ENCODE peak calls at places on chromosomes 16 and 17, in four cellular contexts. J is HFF-Myc, L is A549, D is endothelial cell. U is an unnamed sample.
A peak's percentile ranks its signal among the peaks of the same experiment; 100 is the strongest.

GRCh38 chr17:17554266-17554665 is 37.2 kb downstream of the PEMT start:
- DNase-seq in J (no peak), L (no peak), D (no peak), U (no peak)

GRCh38 chr17:49191407-49191916 is 18.9 kb downstream of the GNGT2 start:
- DNase-seq in J (no peak), L (no peak), D (no peak), U (no peak)

GRCh38 chr16:19649980-19650379 is 68.0 kb downstream of the KNOP1 start:
- DNase-seq in J (no peak), L (no peak), D (no peak), U (no peak)

GRCh38 chr16:27222499-27223225 is 19.3 kb downstream of the KDM8 start:
- DNase-seq in J (no peak), L (no peak), D (no peak), U (no peak)

GRCh38 chr17:11493947-11494346 is 104.3 kb upstream of the DNAH9 start:
- DNase-seq in J (no peak), L (no peak), D (no peak), U (no peak)

GRCh38 chr17:71500761-71501555 is 619.9 kb upstream of the SOX9 start:
- DNase-seq in J (no peak), L (no peak), D (no peak), U (no peak)

GRCh38 chr16:87212026-87212425 is 105.2 kb downstream of the C16orf95 start:
- DNase-seq in J (no peak), L (peak; percentile 40), D (no peak), U (no peak)

GRCh38 chr16:72172105-72173034 is at the start of gene PMFBP1:
- DNase-seq in J (peak; percentile 56), L (peak; percentile 67), D (no peak), U (no peak)

GRCh38 chr17:51957746-51958145 is 200.8 kb downstream of the CA10 start:
- DNase-seq in J (no peak), L (no peak), D (no peak), U (no peak)

GRCh38 chr16:11586375-11586855 is 304 bp downstream of the LITAF start:
- DNase-seq in J (no peak), L (no peak), D (no peak), U (no peak)

GRCh38 chr16:66359012-66359411 is 7.5 kb upstream of the CDH5 start:
- DNase-seq in J (no peak), L (peak; percentile 29), D (no peak), U (no peak)

GRCh38 chr17:74740641-74741387 is 3.8 kb downstream of the RAB37 start:
- DNase-seq in J (no peak), L (no peak), D (no peak), U (no peak)

GRCh38 chr16:17526956-17527355 is 56.2 kb upstream of the XYLT1 start:
- DNase-seq in J (no peak), L (no peak), D (no peak), U (no peak)

GRCh38 chr17:63941162-63941561 is 9.0 kb upstream of the CD79B start:
- DNase-seq in J (no peak), L (no peak), D (no peak), U (no peak)

GRCh38 chr17:50268632-50269287 is 5.5 kb upstream of the TMEM92 start:
- DNase-seq in J (no peak), L (no peak), D (no peak), U (no peak)

GRCh38 chr17:57455063-57455914 is 199.0 kb downstream of the MSI2 start:
- DNase-seq in J (no peak), L (no peak), D (no peak), U (no peak)

GRCh38 chr17:1639549-1639948 is 6.0 kb downstream of the SCARF1 start:
- DNase-seq in J (no peak), L (peak; percentile 60), D (no peak), U (no peak)

GRCh38 chr17:11954961-11955360 is 42.3 kb downstream of the ZNF18 start:
- DNase-seq in J (no peak), L (no peak), D (no peak), U (no peak)

GRCh38 chr17:61389670-61390478 is 9.8 kb upstream of the TBX2 start:
- DNase-seq in J (no peak), L (peak; percentile 58), D (peak; percentile 84), U (peak; percentile 76)

GRCh38 chr17:38739305-38739704 is 8.8 kb downstream of the PCGF2 start:
- DNase-seq in J (no peak), L (no peak), D (no peak), U (no peak)

GRCh38 chr17:62179525-62180161 is 114.6 kb upstream of the MED13 start:
- DNase-seq in J (peak; percentile 37), L (peak; percentile 92), D (no peak), U (no peak)

GRCh38 chr17:56577810-56578209 is 15.7 kb upstream of the NOG start:
- DNase-seq in J (no peak), L (no peak), D (no peak), U (no peak)

DNA sequence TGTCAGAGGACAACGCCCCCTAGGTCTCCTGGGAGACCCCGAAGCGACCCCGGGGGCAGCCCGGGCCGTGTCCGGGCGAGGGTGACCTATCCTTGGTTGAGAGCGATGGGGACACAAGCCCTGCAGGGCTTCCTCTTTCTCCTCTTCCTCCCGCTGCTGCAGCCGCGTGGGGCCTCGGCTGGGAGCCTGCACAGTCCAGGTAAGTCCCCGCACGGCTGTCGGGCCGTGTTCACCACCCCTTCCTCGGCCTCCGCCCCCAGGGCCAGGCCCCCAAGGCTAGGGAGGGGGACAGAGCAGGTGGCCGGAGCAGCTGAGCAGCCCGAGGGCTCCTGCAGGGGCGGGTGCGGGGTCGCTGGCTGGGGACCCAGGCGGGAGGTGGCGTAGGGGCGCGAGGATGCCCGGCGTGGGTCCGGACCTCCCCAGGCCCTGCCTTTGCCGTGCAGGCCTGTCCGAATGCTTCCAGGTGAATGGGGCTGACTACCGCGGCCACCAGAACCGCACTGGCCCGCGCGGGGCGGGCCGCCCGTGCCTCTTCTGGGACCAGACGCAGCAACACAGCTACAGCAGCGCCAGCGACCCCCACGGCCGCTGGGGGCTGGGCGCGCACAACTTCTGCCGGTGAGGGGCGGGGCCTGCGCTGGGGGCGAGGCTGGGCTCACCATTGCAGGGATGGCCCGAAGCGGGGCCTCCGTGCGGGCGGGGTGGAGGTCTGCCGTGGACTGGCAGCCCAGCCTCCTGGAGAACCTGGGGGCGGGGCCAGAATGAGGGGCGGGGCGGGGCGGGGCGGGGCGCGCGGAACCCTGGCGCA is 545 bp downstream of the KREMEN2 start:
- DNase-seq in J (no peak), L (peak; percentile 84), D (peak; percentile 50), U (peak; percentile 71)
- TF ChIP-seq CTCF in J (no peak), L (peak; percentile 21), D (no peak), U (peak; percentile 2)

DNA sequence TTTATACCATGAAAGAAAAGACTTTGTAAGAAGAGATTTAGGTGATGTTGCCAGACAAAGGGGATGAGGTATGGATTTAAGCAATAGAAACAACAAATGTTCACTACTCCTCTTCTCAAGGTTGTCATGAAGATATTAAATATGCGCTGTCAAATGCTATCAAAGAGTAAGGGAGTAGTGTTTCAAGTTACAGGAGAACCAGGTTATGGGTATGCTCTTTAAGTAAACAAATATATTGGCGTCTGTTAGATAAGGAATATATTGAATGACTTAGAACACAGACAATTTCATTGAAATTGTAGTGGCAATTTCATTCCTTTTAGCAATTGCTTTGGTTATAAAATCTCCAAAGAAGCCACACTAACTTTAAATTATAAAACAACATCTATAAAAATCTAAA is 229.0 kb downstream of the FTO start:
- DNase-seq in J (no peak), L (no peak), D (no peak), U (no peak)
- TF ChIP-seq CTCF in J (no peak), L (no peak), D (no peak), U (no peak)

GRCh38 chr16:56519459-56520250 is at the start of gene BBS2:
- DNase-seq in J (no peak), L (peak; percentile 86), D (peak; percentile 89), U (peak; percentile 80)
- TF ChIP-seq CTCF in J (no peak), L (no peak), D (no peak), U (peak; percentile 24)

DNA sequence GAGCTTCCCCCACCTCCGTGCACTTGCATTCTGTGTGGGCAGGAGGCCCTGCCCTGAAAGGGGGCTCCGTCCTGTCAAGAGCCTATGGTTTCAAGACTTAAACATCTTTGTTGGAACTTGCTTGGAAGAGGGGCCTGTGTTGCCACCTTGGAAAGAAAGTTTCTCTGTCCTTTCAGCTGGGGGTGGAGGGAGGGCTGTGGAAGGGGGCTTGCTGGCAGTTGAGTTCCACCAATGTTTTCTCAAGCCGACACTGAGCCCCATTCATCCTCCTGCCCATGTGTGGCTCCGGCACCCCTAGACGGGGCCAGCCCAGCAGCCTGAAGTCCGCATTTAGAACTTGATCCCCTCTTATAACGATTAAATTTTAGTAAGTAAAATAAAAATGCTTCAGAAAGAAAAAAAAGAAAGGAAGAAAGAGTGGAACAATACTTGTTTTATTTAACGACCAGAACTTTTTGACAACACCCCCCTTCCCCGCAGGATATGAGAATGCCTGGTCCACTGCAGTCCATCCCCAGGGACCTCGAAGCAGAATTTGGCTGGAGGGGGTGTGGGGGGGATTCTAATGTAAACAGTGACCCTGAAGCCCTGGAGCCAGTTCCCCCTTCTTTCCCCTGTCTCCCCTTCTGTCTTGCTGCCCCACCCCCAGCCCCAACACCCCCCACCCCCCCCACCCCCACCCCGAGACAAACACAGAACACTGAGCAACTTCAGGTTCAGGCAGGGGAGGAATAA is 26.9 kb upstream of the CLEC18A start:
- DNase-seq in J (no peak), L (no peak), D (no peak), U (no peak)
- TF ChIP-seq CTCF in J (no peak), L (no peak), D (no peak), U (no peak)

DNA sequence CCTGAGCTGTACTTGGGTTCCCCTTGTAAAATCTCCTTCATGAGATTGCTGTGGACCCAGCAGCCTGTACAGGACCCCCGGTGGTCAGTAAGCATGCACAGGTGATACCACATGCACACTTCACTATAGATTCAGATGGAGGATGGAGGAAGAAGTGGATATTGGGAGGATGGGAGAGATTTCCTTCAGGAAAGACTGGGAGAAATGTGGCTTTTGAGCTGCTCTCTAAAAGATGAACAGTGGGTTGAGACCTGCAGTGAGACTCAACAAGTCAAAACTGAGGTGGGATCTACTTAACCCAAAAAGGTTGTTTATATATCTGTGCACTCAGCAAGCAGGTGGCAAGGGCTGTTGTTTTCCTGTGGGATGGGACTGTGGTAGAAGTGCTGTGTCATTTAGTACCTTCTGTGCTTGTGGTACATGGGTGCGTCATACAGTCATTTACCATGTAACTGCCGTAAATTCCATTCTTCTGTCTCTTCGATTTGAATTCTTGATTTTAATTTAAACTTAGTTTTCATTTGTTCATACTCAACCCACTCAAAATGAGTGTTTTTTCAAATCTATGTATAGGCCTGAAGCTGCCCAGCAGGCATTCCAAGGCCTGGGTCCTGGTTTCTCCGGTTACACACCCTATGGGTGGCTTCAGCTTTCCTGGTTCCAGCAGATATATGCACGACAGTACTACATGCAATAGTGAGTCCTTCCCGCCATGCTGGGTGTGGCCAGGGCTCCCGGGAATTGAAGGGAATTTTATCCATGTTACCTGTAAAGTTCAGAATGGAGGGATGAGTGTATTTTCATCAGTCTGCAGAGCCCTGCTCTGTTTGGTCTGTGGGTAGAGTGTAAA is 6.9 kb downstream of the HERPUD1 start:
- DNase-seq in J (no peak), L (no peak), D (no peak), U (no peak)
- TF ChIP-seq CTCF in J (no peak), L (no peak), D (no peak), U (no peak)

DNA sequence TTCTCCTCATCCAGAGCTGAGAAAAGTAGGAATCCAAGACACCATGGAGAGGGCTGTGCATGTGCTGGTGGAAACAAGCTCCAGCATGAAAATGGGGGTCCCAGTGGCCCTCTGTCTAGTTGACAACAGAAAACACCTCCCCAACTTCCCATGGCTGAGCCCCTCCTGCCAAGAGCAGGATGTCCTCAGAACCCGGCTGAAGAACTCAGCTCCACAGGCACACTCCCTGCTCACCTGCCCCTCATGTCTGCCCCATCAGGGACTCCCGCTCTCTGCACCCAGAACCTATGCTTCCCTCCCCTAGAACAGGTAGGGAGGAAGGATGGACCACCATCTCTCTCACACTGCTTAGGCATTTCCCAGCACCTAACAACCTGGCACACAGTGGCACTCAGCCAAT is 167.2 kb downstream of the C16orf78 start:
- DNase-seq in J (no peak), L (no peak), D (no peak), U (no peak)
- TF ChIP-seq CTCF in J (no peak), L (no peak), D (no peak), U (no peak)